ENCODE peak calls at places on chromosomes 7 and 10, in nine cellular contexts. W is brain microvascular endothelial cell; C is posterior vena cava; P is A549; S is activated T-cell treated with anti-CD3 and anti-CD28 coated beads for 1 hour; N is H7; A is effector memory CD8-positive, alpha-beta T cell; Z is stimulated activated CD8-positive, alpha-beta memory T cell treated with anti-CD3 and anti-CD28 coated beads, Interleukin-15, amount 100 ng/mL, for 4 hours; I is effector CD4-positive, alpha-beta T cell. R is an unnamed sample.
A peak's percentile ranks its signal among the peaks of the same experiment; 100 is the strongest.

GRCh38 chr10:70907619-70908425 is 19.5 kb upstream of the PCBD1 start:
- DNase-seq in W (no peak), C (peak; percentile 74), P (no peak), S (no peak), N (no peak), A (no peak), Z (no peak), I (no peak), R (no peak)

GRCh38 chr10:18164771-18165361 is 24.6 kb downstream of the CACNB2 start:
- DNase-seq in W (peak; percentile 95), C (no peak), P (no peak), S (no peak), N (no peak), A (no peak), Z (no peak), I (no peak), R (no peak)

GRCh38 chr10:29381230-29381563 is 92.3 kb downstream of the LYZL1 start:
- DNase-seq in W (no peak), C (no peak), P (no peak), S (no peak), N (no peak), A (no peak), Z (no peak), I (no peak), R (no peak)

GRCh38 chr10:1715821-1716220 is 21.5 kb downstream of the ADARB2 start:
- DNase-seq in W (no peak), C (no peak), P (peak; percentile 50), S (no peak), N (peak; percentile 82), A (no peak), Z (no peak), I (no peak), R (peak; percentile 12)

GRCh38 chr10:13110908-13111307 is 10.9 kb downstream of the OPTN start:
- DNase-seq in W (no peak), C (no peak), P (no peak), S (no peak), N (no peak), A (no peak), Z (no peak), I (no peak), R (no peak)

GRCh38 chr7:69311489-69311888 is 286.8 kb upstream of the AUTS2 start:
- DNase-seq in W (no peak), C (no peak), P (no peak), S (no peak), N (no peak), A (no peak), Z (no peak), I (no peak), R (no peak)

GRCh38 chr7:105354383-105354782 is 34.3 kb downstream of the SRPK2 start:
- DNase-seq in W (no peak), C (no peak), P (no peak), S (no peak), N (no peak), A (no peak), Z (no peak), I (no peak), R (peak; percentile 43)

GRCh38 chr10:84820121-84820520 is 491.7 kb downstream of the CCSER2 start:
- DNase-seq in W (no peak), C (no peak), P (peak; percentile 12), S (no peak), N (no peak), A (no peak), Z (no peak), I (no peak), R (no peak)

GRCh38 chr10:25180801-25181200 is 6.0 kb downstream of the GPR158 start:
- DNase-seq in W (no peak), C (no peak), P (no peak), S (no peak), N (no peak), A (no peak), Z (no peak), I (no peak), R (no peak)